ENCODE peak calls at places on chromosome 22, in seven cellular contexts. G is substantia nigra; Q is EL; H is breast epithelium; A is fibroblast of mammary gland; J is NCI-H1694; O is activated CD8-positive, alpha-beta memory T cell treated with anti-CD3 and anti-CD28 coated beads for 4 hours. B is an unnamed sample.

GRCh38 chr22:35743466-35743865 is 25.8 kb downstream of the APOL5 start:
- DNase-seq in G (no peak), Q (peak), H (no peak), A (peak), J (no peak), O (no peak), B (no peak)

GRCh38 chr22:39703890-39704658 is 133.5 kb downstream of the CACNA1I start:
- DNase-seq in G (no peak), Q (no peak), H (peak), A (peak), J (peak), O (no peak), B (no peak)

GRCh38 chr22:23835773-23836144 is 3.0 kb downstream of the DERL3 start:
- DNase-seq in G (no peak), Q (no peak), H (no peak), A (no peak), J (no peak), O (no peak), B (no peak)

GRCh38 chr22:31537019-31537535 is 40.7 kb downstream of the SFI1 start:
- DNase-seq in G (no peak), Q (no peak), H (no peak), A (no peak), J (no peak), O (no peak), B (no peak)

GRCh38 chr22:44192098-44192810 is 11.5 kb downstream of the PARVG start:
- DNase-seq in G (no peak), Q (peak), H (no peak), A (peak), J (no peak), O (no peak), B (no peak)

GRCh38 chr22:38317995-38318715 is 922 bp upstream of the CSNK1E start:
- DNase-seq in G (no peak), Q (peak), H (peak), A (peak), J (no peak), O (no peak), B (peak)

GRCh38 chr22:27880778-27881394 is 38.2 kb downstream of the PITPNB start:
- DNase-seq in G (no peak), Q (peak), H (no peak), A (peak), J (peak), O (no peak), B (peak)

GRCh38 chr22:46007003-46007847 is 30.3 kb upstream of the WNT7B start:
- DNase-seq in G (no peak), Q (peak), H (peak), A (peak), J (no peak), O (no peak), B (peak)

GRCh38 chr22:36289406-36289870 is 36.5 kb downstream of the APOL1 start:
- DNase-seq in G (no peak), Q (no peak), H (no peak), A (no peak), J (peak), O (no peak), B (no peak)

GRCh38 chr22:35568751-35569725 is 28.4 kb downstream of the RASD2 start:
- DNase-seq in G (no peak), Q (peak), H (no peak), A (peak), J (no peak), O (no peak), B (no peak)

GRCh38 chr22:42437488-42438292 is 5.5 kb upstream of the NFAM1 start:
- DNase-seq in G (peak), Q (peak), H (peak), A (peak), J (peak), O (peak), B (no peak)

GRCh38 chr22:23179381-23180294 is 671 bp upstream of the BCR start:
- DNase-seq in G (no peak), Q (no peak), H (no peak), A (no peak), J (no peak), O (no peak), B (no peak)

GRCh38 chr22:39266398-39267030 is 21.7 kb upstream of the PDGFB start:
- DNase-seq in G (no peak), Q (no peak), H (no peak), A (peak), J (no peak), O (no peak), B (peak)